ENCODE peak calls at places on chromosomes 4 and X, in four cellular contexts. F, N, A and Q are unnamed samples.

GRCh38 chr4:186685744-186686143 is 37.9 kb downstream of the FAT1 start:
- DNase-seq in F (peak), N (peak), A (no peak), Q (no peak)

GRCh38 chr4:78654809-78655208 is 103.2 kb downstream of the ANXA3 start:
- DNase-seq in A (no peak), N (no peak), F (no peak), Q (no peak)

GRCh38 chr4:19987746-19988145 is 264.0 kb upstream of the SLIT2 start:
- DNase-seq in N (peak), A (no peak), F (no peak), Q (no peak)

GRCh38 chr4:81468685-81469084 is 3.0 kb downstream of the RASGEF1B start:
- DNase-seq in F (no peak), N (no peak), A (no peak), Q (no peak)

GRCh38 chr4:17786567-17786966 is 5.1 kb upstream of the FAM184B start:
- DNase-seq in A (no peak), F (no peak), N (peak), Q (peak)

GRCh38 chr4:15414601-15415091 is 13.2 kb upstream of the C1QTNF7 start:
- DNase-seq in F (no peak), N (peak), A (no peak), Q (no peak)

GRCh38 chr4:139725236-139725635 is 59.6 kb downstream of the MGST2 start:
- DNase-seq in A (no peak), F (no peak), N (no peak), Q (no peak)

GRCh38 chr4:36439556-36439955 is 158.1 kb downstream of the DTHD1 start:
- DNase-seq in N (no peak), F (no peak), A (no peak), Q (no peak)

GRCh38 chr4:41882622-41883347 is 52.4 kb upstream of the TMEM33 start:
- DNase-seq in A (no peak), F (peak), N (peak), Q (no peak)

GRCh38 chr4:111506706-111507105 is 638.5 kb upstream of the FAM241A start:
- DNase-seq in F (no peak), A (no peak), N (peak), Q (no peak)

GRCh38 chrX:153725832-153726285 is 1.2 kb downstream of the ABCD1 start:
- DNase-seq in F (no peak), N (peak), A (no peak), Q (no peak)

GRCh38 chrX:40095588-40096394 is 2.0 kb downstream of the BCOR start:
- DNase-seq in F (peak), N (peak), A (no peak), Q (peak)

GRCh38 chr4:76200771-76201224 is 12.8 kb downstream of the SCARB2 start:
- DNase-seq in N (no peak), A (no peak), F (peak), Q (no peak)

GRCh38 chr4:186701273-186701672 is 22.4 kb downstream of the FAT1 start:
- DNase-seq in N (no peak), A (no peak), F (no peak), Q (no peak)

GRCh38 chr4:3115637-3116300 is 41.3 kb downstream of the HTT start:
- DNase-seq in A (no peak), F (peak), N (no peak), Q (no peak)

GRCh38 chr4:122826596-122827257 is at the start of gene FGF2:
- DNase-seq in N (peak), A (no peak), F (peak), Q (no peak)

GRCh38 chrX:155188786-155189185 is 27.5 kb upstream of the VBP1 start:
- DNase-seq in F (no peak), N (no peak), A (no peak), Q (peak)

GRCh38 chr4:160848489-160848888 is 1315.3 kb downstream of the FSTL5 start:
- DNase-seq in F (no peak), A (no peak), N (no peak), Q (no peak)
- H2AFZ ChIP-seq in F (peak), A (no peak), N (no peak), Q (no peak)

DNA sequence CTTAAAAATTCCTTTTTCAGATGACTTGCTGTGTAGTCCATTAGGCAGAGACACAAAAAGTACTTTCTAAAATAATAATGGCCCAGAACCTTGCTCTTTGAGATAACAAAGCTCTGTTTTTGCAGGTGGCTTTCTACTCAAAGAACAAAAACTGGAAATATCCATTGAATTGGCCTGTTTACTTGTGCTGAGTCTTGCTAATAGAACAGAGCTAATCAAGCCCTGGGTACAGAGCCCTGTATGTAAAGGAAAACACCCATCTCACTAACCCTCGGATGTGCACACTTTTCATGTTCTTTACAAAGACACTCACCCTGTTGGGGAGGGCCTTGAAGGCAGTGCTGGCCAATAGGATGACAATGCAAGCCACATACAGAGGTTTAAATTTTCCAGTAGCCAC is 27.0 kb upstream of the LNX1 start:
- DNase-seq in A (no peak), F (no peak), N (no peak), Q (no peak)
- TF ChIP-seq EZH2 in A (no peak), F (no peak), N (no peak), Q (no peak)

GRCh38 chr4:1547863-1548637 is 136.1 kb downstream of the FAM53A start:
- DNase-seq in F (no peak), N (no peak), A (no peak), Q (no peak)

GRCh38 chr4:1549638-1550035 is 134.5 kb downstream of the FAM53A start:
- DNase-seq in A (no peak), N (no peak), F (no peak), Q (no peak)

GRCh38 chr4:1544861-1545275 is 138.6 kb upstream of the NKX1-1 start:
- DNase-seq in N (peak), F (peak), A (no peak), Q (no peak)

GRCh38 chr4:1550122-1551070 is 133.7 kb downstream of the FAM53A start:
- DNase-seq in F (no peak), N (no peak), A (no peak), Q (no peak)

GRCh38 chr4:1547131-1547862 is 136.8 kb downstream of the FAM53A start:
- DNase-seq in F (no peak), A (no peak), N (no peak), Q (no peak)
- H2AFZ ChIP-seq in F (no peak), A (no peak), N (no peak), Q (no peak)

GRCh38 chr4:80268081-80268823 is 1.8 kb downstream of the FGF5 start:
- DNase-seq in F (peak), N (no peak), A (no peak), Q (no peak)

GRCh38 chr4:80264825-80265224 is 1.6 kb upstream of the FGF5 start:
- DNase-seq in N (no peak), F (no peak), A (no peak), Q (no peak)

GRCh38 chr4:80266902-80267380 is 477 bp downstream of the FGF5 start:
- DNase-seq in N (peak), A (no peak), F (peak), Q (no peak)

GRCh38 chr4:80265571-80266266 is 745 bp upstream of the FGF5 start:
- DNase-seq in A (no peak), F (peak), N (peak), Q (no peak)

DNA sequence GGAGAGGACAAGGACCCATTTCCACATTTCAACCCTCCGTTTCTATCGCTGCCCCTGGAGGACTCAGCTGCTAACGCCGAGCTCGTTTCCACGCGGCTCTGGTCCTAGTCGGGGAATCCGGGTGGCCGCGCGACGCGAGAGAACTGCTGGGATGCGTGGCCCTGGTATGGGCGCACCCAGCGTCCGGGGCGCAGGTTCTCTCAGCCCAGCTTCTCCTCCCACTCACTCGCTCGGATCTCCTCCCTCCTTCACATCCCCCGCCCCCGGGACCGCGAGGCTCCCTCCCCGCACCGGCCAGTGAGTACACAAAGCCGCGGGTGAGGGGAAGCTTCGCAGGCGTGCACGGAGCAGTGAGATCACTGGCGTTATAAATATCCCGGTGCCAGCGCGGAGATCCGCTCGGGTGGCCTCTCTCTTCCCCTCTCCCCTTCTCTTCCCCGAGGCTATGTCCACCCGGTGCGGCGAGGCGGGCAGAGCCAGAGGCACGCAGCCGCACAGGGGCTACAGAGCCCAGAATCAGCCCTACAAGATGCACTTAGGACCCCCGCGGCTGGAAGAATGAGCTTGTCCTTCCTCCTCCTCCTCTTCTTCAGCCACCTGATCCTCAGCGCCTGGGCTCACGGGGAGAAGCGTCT is at the start of gene FGF5:
- DNase-seq in A (no peak), N (peak), F (peak), Q (no peak)
- TF ChIP-seq EZH2 in A (no peak), N (no peak), F (peak), Q (no peak)

DNA sequence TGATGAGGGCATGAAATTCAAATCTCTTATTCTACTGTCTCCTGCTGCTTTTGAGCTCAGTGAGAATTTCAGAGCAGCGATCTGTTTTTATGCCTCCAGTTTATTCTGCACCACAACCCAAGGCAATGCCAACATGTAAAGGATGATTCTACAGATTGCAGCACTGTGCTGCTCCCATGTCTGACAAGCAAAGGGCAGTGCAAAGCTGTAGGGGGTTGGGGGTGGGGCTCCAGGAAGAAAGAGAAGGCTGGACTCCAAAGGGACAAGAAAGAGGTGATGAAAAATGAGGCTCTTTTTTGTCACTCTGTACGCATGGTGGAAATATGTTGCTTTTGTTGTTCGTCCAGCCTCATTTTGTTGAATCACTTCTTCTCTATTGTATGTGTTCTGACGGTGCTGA is 254.6 kb downstream of the STIM2 start:
- DNase-seq in F (no peak), N (no peak), A (no peak), Q (no peak)
- H2AFZ ChIP-seq in F (no peak), N (no peak), A (no peak), Q (no peak)

DNA sequence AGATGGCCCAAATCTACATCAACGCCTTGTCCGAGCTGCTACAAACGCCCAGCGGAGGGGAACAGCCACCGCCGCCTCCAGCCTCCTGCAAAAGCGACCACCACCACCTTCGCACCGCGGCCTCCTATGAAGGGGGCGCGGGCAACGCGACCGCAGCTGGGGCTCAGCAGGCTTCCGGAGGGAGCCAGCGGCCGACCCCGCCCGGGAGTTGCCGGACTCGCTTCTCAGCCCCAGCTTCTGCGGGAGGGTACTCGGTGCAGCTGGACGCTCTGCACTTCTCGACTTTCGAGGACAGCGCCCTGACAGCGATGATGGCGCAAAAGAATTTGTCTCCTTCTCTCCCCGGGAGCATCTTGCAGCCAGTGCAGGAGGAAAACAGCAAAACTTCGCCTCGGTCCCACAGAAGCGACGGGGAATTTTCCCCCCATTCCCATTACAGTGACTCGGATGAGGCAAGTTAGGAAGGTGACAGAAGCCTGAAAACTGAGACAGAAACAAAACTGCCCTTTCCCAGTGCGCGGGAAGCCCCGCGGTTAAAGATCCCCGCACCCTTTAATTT is 1.1 kb downstream of the ATOH1 start:
- DNase-seq in N (no peak), F (no peak), A (no peak), Q (no peak)
- TF ChIP-seq EZH2 in N (no peak), F (no peak), A (no peak), Q (no peak)

GRCh38 chrX:135295944-135296305 is 13.4 kb upstream of the ETDC start:
- DNase-seq in A (no peak), N (no peak), F (no peak), Q (no peak)
- H2AFZ ChIP-seq in A (peak), N (no peak), F (no peak), Q (no peak)

GRCh38 chrX:107776649-107777535 is 641 bp upstream of the NCBP2L start:
- DNase-seq in F (peak), A (peak), N (peak), Q (peak)
- TF ChIP-seq EZH2 in F (no peak), A (no peak), N (no peak), Q (no peak)

GRCh38 chrX:6313356-6313755 is 84.7 kb upstream of the NLGN4X start:
- DNase-seq in F (no peak), N (no peak), A (no peak), Q (no peak)
- H2AFZ ChIP-seq in F (no peak), N (no peak), A (no peak), Q (no peak)